ENCODE peak calls at places on chromosomes 1 and 21, in five cellular contexts. C, J, D, Z and Y are unnamed samples.

GRCh38 chr1:155254228-155254713 is 1.0 kb downstream of the ENTREP3 start:
- DNase-seq in Z (no peak), J (no peak), C (no peak), D (no peak), Y (peak; percentile 92)

GRCh38 chr1:153633161-153633746 is 612 bp upstream of the CHTOP start:
- DNase-seq in J (no peak), C (no peak), D (peak; percentile 61), Z (no peak), Y (peak; percentile 90)

GRCh38 chr1:9613625-9614299 is 25.1 kb downstream of the TMEM201 start:
- DNase-seq in D (no peak), C (no peak), J (no peak), Z (no peak), Y (peak; percentile 74)

GRCh38 chr1:150429805-150430204 is 57.4 kb upstream of the TARS2 start:
- DNase-seq in Z (no peak), C (no peak), D (no peak), J (no peak), Y (no peak)

GRCh38 chr1:208272311-208272710 is 28.1 kb upstream of the PLXNA2 start:
- DNase-seq in D (no peak), Z (no peak), C (no peak), J (no peak), Y (no peak)

GRCh38 chr1:228842094-228842775 is 107.0 kb downstream of the RHOU start:
- DNase-seq in D (no peak), C (no peak), J (no peak), Z (no peak), Y (no peak)

GRCh38 chr21:34598931-34599400 is 15.9 kb downstream of the RCAN1 start:
- DNase-seq in C (no peak), Z (no peak), J (no peak), D (no peak), Y (no peak)

GRCh38 chr1:161200992-161201827 is 957 bp upstream of the NDUFS2 start:
- DNase-seq in J (no peak), C (no peak), D (peak; percentile 41), Z (no peak), Y (peak; percentile 83)

GRCh38 chr1:64631346-64632052 is 113.4 kb upstream of the RAVER2 start:
- DNase-seq in Z (no peak), C (no peak), J (peak; percentile 72), D (no peak), Y (no peak)

GRCh38 chr1:68378296-68379084 is 71.3 kb downstream of the RPE65 start:
- DNase-seq in J (no peak), D (no peak), Z (no peak), C (no peak), Y (peak; percentile 80)

GRCh38 chr1:78676347-78676982 is 26.8 kb downstream of the IFI44 start:
- DNase-seq in J (peak; percentile 74), C (peak; percentile 36), Z (peak; percentile 47), D (peak; percentile 38), Y (no peak)

GRCh38 chr1:163035791-163036249 is 33.3 kb upstream of the RGS4 start:
- DNase-seq in J (no peak), D (no peak), Z (no peak), C (no peak), Y (peak; percentile 46)

GRCh38 chr1:106998431-106999002 is 58.0 kb upstream of the PRMT6 start:
- DNase-seq in D (no peak), Z (no peak), J (no peak), C (no peak), Y (no peak)

GRCh38 chr21:26179501-26179900 is 8.9 kb upstream of the APP start:
- DNase-seq in C (no peak), D (no peak), J (no peak), Z (no peak), Y (no peak)

GRCh38 chr1:54111624-54112023 is 41.2 kb downstream of the CDCP2 start:
- DNase-seq in Z (no peak), D (no peak), C (no peak), J (no peak), Y (peak; percentile 61)

GRCh38 chr1:40939320-40940059 is 40.0 kb upstream of the CTPS1 start:
- DNase-seq in Z (no peak), J (no peak), C (no peak), D (peak; percentile 17), Y (no peak)

GRCh38 chr1:26529655-26530539 is at the start of gene RPS6KA1:
- DNase-seq in J (peak; percentile 95), C (peak; percentile 62), D (peak; percentile 80), Z (peak; percentile 53), Y (peak; percentile 98)

GRCh38 chr1:175629318-175629694 is 114.1 kb downstream of the TNR start:
- DNase-seq in Z (no peak), C (no peak), D (no peak), J (no peak), Y (no peak)

GRCh38 chr1:10655002-10655401 is 141.4 kb downstream of the CASZ1 start:
- DNase-seq in J (no peak), C (no peak), Z (no peak), D (no peak), Y (no peak)

GRCh38 chr1:2617981-2618470 is 14.8 kb downstream of the MMEL1 start:
- DNase-seq in D (no peak), C (no peak), Z (no peak), J (no peak), Y (peak; percentile 69)

GRCh38 chr1:207619833-207620572 is 24.9 kb upstream of the CR1L start:
- DNase-seq in J (peak; percentile 73), Z (no peak), D (no peak), C (no peak), Y (peak; percentile 41)

GRCh38 chr1:63327417-63328139 is 5.2 kb downstream of the FOXD3 start:
- DNase-seq in Z (no peak), J (peak; percentile 90), D (peak; percentile 64), C (no peak), Y (peak; percentile 98)

GRCh38 chr1:156705321-156705917 is at the start of gene CRABP2:
- DNase-seq in D (peak; percentile 20), J (peak; percentile 83), C (peak; percentile 15), Z (peak; percentile 49), Y (no peak)

GRCh38 chr1:219412772-219413171 is 200.1 kb downstream of the ZC3H11B start:
- DNase-seq in D (no peak), J (no peak), Z (no peak), C (no peak), Y (peak; percentile 61)

GRCh38 chr1:114453361-114453784 is 57.6 kb downstream of the TRIM33 start:
- DNase-seq in C (no peak), J (no peak), Z (no peak), D (no peak), Y (no peak)

GRCh38 chr21:17387030-17387617 is 125.7 kb upstream of the CXADR start:
- DNase-seq in D (peak; percentile 30), J (peak; percentile 80), C (peak; percentile 1), Z (no peak), Y (no peak)

GRCh38 chr1:36203554-36204346 is 20.5 kb upstream of the THRAP3 start:
- DNase-seq in D (peak; percentile 21), Z (no peak), C (no peak), J (peak; percentile 55), Y (peak; percentile 87)

GRCh38 chr1:152870831-152871730 is 7.0 kb upstream of the SMCP start:
- DNase-seq in D (no peak), Z (no peak), C (no peak), J (peak; percentile 3), Y (no peak)

GRCh38 chr1:207336559-207337467 is 15.3 kb downstream of the CD55 start:
- DNase-seq in Z (peak; percentile 55), D (no peak), J (no peak), C (no peak), Y (no peak)

GRCh38 chr1:26364956-26365355 is 7.6 kb downstream of the ZNF683 start:
- DNase-seq in D (no peak), J (no peak), Z (no peak), C (no peak), Y (no peak)

GRCh38 chr1:5971471-5972197 is 20.6 kb downstream of the NPHP4 start:
- DNase-seq in Z (no peak), J (no peak), D (no peak), C (no peak), Y (peak; percentile 41)

GRCh38 chr1:179953974-179954493 is 576 bp upstream of the CEP350 start:
- DNase-seq in C (peak; percentile 18), J (peak; percentile 39), D (peak; percentile 38), Z (no peak), Y (peak; percentile 85)

GRCh38 chr21:37374026-37374425 is 7.5 kb downstream of the DYRK1A start:
- DNase-seq in J (no peak), D (no peak), Z (no peak), C (no peak), Y (no peak)

GRCh38 chr1:22753396-22754083 is 42.9 kb downstream of the EPHB2 start:
- DNase-seq in Z (no peak), C (no peak), J (no peak), D (no peak), Y (peak; percentile 96)

GRCh38 chr21:42781150-42781980 is 98.0 kb downstream of the WDR4 start:
- DNase-seq in J (peak; percentile 49), D (peak; percentile 36), Z (no peak), C (no peak), Y (peak; percentile 91)

DNA sequence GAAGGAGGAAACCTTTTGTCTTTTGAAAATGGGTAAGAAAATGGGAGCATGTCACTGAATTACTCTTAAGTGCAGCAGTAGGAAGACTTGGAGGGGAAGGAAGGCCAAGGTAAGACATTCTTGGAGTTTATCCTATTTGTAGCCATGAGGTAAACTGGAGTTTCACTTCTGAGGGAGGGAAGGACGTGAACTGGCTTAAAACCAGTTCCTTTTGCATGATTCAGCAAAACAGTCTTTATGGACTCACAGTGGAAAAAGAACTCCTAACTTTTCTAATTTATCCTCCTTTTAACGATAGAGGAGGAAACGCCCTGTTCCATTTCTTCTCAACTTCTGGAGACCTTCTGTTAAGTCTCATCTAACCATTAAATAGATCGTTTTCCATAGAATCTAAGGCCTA is 2.5 kb downstream of the PRDX6 start:
- DNase-seq in D (no peak), J (no peak), C (no peak), Z (no peak), Y (no peak)
- H3K4me3 ChIP-seq in D (no peak overlapping the region), J (peak overlapping the region; percentile 97), C (no peak overlapping the region), Z (no peak overlapping the region), Y (peak overlapping the region; percentile 89)

GRCh38 chr1:45356186-45356585 is 15.9 kb upstream of the MUTYH start:
- DNase-seq in D (no peak), J (no peak), Z (no peak), C (no peak), Y (no peak)

GRCh38 chr1:45365051-45365450 is 24.8 kb upstream of the MUTYH start:
- DNase-seq in D (no peak), C (no peak), J (peak; percentile 73), Z (no peak), Y (no peak)

GRCh38 chr1:45364294-45364693 is 24.1 kb upstream of the MUTYH start:
- DNase-seq in J (no peak), C (no peak), D (no peak), Z (no peak), Y (no peak)

GRCh38 chr1:45355683-45356082 is 15.4 kb upstream of the MUTYH start:
- DNase-seq in Z (no peak), J (no peak), C (no peak), D (no peak), Y (no peak)

GRCh38 chr1:45359882-45360513 is 19.8 kb upstream of the MUTYH start:
- DNase-seq in C (peak; percentile 22), D (peak; percentile 71), J (peak; percentile 59), Z (peak; percentile 42), Y (peak; percentile 6)
- H3K4me3 ChIP-seq in C (no peak overlapping the region), D (no peak overlapping the region), J (no peak overlapping the region), Z (no peak overlapping the region), Y (peak overlapping the region; percentile 46)

GRCh38 chr1:241849345-241849695 is 1.3 kb downstream of the EXO1 start:
- DNase-seq in C (no peak), J (peak; percentile 5), Z (no peak), D (no peak), Y (no peak)
- H3K4me3 ChIP-seq in C (no peak overlapping the region), J (peak overlapping the region; percentile 98), Z (no peak overlapping the region), D (no peak overlapping the region), Y (peak overlapping the region; percentile 91)

GRCh38 chr1:226133504-226134123 is 52.9 kb downstream of the ACBD3 start:
- DNase-seq in C (no peak), J (no peak), D (no peak), Z (no peak), Y (peak; percentile 53)
- H3K4me3 ChIP-seq in C (no peak overlapping the region), J (no peak overlapping the region), D (no peak overlapping the region), Z (no peak overlapping the region), Y (no peak overlapping the region)